ENCODE peak calls at places on chromosomes 11 and 22, in nine cellular contexts. P is suprapubic skin; Y is A549; G is stomach; A is WERI-Rb-1; B is gastrocnemius medialis; F is CD8-positive, alpha-beta T cell; S is right atrium auricular region; I is psoas muscle. X is an unnamed sample.

GRCh38 chr11:2444301-2445106 is at the start of the genes KCNQ1 and TRPM5:
- DNase-seq in P (no peak), F (peak; percentile 62), G (peak; percentile 88), Y (peak; percentile 28), A (peak; percentile 53), I (peak; percentile 61), S (no peak), B (no peak), X (peak; percentile 75)

GRCh38 chr11:34948721-34949120 is 32.3 kb downstream of the PDHX start:
- DNase-seq in I (no peak), F (no peak), S (no peak), P (no peak), B (no peak), A (no peak), Y (no peak), G (no peak), X (no peak)

GRCh38 chr11:77029829-77030228 is 4.4 kb upstream of the B3GNT6 start:
- DNase-seq in F (no peak), P (no peak), B (no peak), S (no peak), Y (no peak), I (no peak), A (no peak), G (peak; percentile 53), X (no peak)

GRCh38 chr11:2825261-2825885 is 60.2 kb downstream of the CDKN1C start:
- DNase-seq in Y (no peak), I (peak; percentile 93), S (peak; percentile 91), B (peak; percentile 42), A (no peak), G (peak; percentile 56), P (peak; percentile 94), F (no peak), X (no peak)

GRCh38 chr11:130783322-130783721 is 133.0 kb downstream of the SNX19 start:
- DNase-seq in F (no peak), G (no peak), Y (no peak), A (no peak), I (no peak), B (no peak), P (no peak), S (no peak), X (no peak)

GRCh38 chr11:74248469-74248868 is 63.0 kb downstream of the P4HA3 start:
- DNase-seq in S (no peak), G (no peak), I (no peak), F (no peak), A (no peak), Y (no peak), B (no peak), P (no peak), X (no peak)

GRCh38 chr11:60195923-60196368 is 13.1 kb upstream of the MS4A6A start:
- DNase-seq in Y (no peak), A (no peak), I (no peak), F (no peak), S (no peak), P (no peak), B (no peak), G (no peak), X (no peak)

GRCh38 chr11:71505001-71505400 is 22.1 kb upstream of the KRTAP5-7 start:
- DNase-seq in Y (no peak), A (no peak), G (no peak), S (no peak), P (no peak), F (no peak), B (no peak), I (no peak), X (no peak)

GRCh38 chr11:44977493-44977984 is 26.9 kb upstream of the TP53I11 start:
- DNase-seq in P (no peak), B (no peak), F (no peak), S (no peak), Y (peak; percentile 36), A (peak; percentile 75), I (no peak), G (peak; percentile 55), X (no peak)

GRCh38 chr11:121119444-121119843 is 18.4 kb downstream of the TECTA start:
- DNase-seq in I (no peak), A (peak; percentile 19), S (no peak), B (no peak), F (no peak), P (no peak), G (no peak), Y (no peak), X (no peak)

GRCh38 chr11:133619973-133620372 is 87.7 kb upstream of the OPCML start:
- DNase-seq in B (no peak), S (no peak), I (no peak), G (no peak), P (no peak), Y (no peak), A (peak; percentile 40), F (no peak), X (no peak)

GRCh38 chr11:75267171-75267970 is 26.8 kb downstream of the TPBGL start:
- DNase-seq in Y (no peak), F (no peak), S (no peak), P (no peak), I (peak; percentile 47), B (no peak), A (no peak), G (no peak), X (no peak)

GRCh38 chr22:49815641-49816071 is 12.0 kb downstream of the BRD1 start:
- DNase-seq in F (no peak), I (peak; percentile 51), B (no peak), P (no peak), Y (no peak), S (no peak), G (peak; percentile 58), A (no peak), X (no peak)

GRCh38 chr22:33821290-33821689 is 99.0 kb downstream of the LARGE1 start:
- DNase-seq in F (no peak), B (no peak), P (no peak), Y (no peak), I (no peak), A (no peak), G (no peak), S (no peak), X (no peak)

GRCh38 chr11:35272391-35272821 is 133.4 kb downstream of the CD44 start:
- DNase-seq in S (no peak), G (no peak), F (peak; percentile 12), B (no peak), I (no peak), A (no peak), Y (no peak), P (no peak), X (peak; percentile 37)

GRCh38 chr11:107651672-107652071 is 60.2 kb downstream of the SLN start:
- DNase-seq in P (no peak), S (no peak), G (no peak), A (no peak), B (no peak), F (no peak), Y (peak; percentile 1), I (no peak), X (no peak)

GRCh38 chr22:18079706-18080230 is 2.0 kb downstream of the PEX26 start:
- DNase-seq in A (no peak), B (no peak), P (no peak), F (no peak), I (no peak), Y (no peak), G (no peak), S (no peak), X (no peak)
- TF ChIP-seq CTCF in A (no peak), B (no peak), P (no peak), F (no peak), I (no peak), Y (no peak), G (no peak), S (no peak), X (no peak)

GRCh38 chr11:96019271-96019670 is 95.4 kb upstream of the MTMR2 start:
- DNase-seq in B (no peak), G (no peak), F (no peak), A (no peak), Y (no peak), P (no peak), I (no peak), S (no peak), X (no peak)

GRCh38 chr11:96015911-96016565 is 92.1 kb upstream of the MTMR2 start:
- DNase-seq in F (no peak), G (no peak), P (no peak), B (no peak), I (no peak), A (peak; percentile 52), Y (no peak), S (no peak), X (peak; percentile 19)

GRCh38 chr11:96017872-96018271 is 94.0 kb upstream of the MTMR2 start:
- DNase-seq in Y (no peak), I (no peak), P (no peak), F (no peak), A (no peak), S (no peak), G (no peak), B (no peak), X (no peak)

GRCh38 chr11:96014234-96014633 is 90.3 kb upstream of the MTMR2 start:
- DNase-seq in Y (peak; percentile 14), G (no peak), F (no peak), B (no peak), A (no peak), S (no peak), P (no peak), I (no peak), X (no peak)

GRCh38 chr11:96016978-96017502 is 93.1 kb upstream of the MTMR2 start:
- DNase-seq in B (no peak), F (no peak), A (no peak), S (no peak), I (no peak), P (no peak), Y (no peak), G (no peak), X (no peak)
- H3K9me3 ChIP-seq in B (no peaks in the 10 kb centered on the region), F (no peaks in the 10 kb centered on the region), A (no peaks in the 10 kb centered on the region), S (no peaks in the 10 kb centered on the region), I (no peaks in the 10 kb centered on the region), P (no peaks in the 10 kb centered on the region), Y (no peaks in the 10 kb centered on the region), G (no peaks in the 10 kb centered on the region), X (no peaks in the 10 kb centered on the region)

DNA sequence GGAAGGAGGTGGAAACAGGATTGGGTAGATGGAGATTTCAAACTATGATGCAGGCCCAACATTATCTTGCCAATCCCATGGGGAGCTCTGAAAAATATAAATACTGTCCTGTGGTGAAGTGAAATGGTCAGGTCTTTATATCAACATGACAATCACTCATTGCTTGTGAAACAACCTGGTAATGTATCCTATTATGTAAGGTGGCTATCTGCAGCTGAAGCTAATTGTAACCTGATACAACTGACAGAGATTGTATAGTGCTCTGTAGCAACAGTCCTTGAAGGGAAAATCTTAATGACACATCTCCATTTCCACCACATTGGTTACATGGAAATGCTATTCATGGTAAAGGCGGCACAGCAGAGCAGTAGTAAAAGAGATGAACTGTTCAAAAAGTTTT is 20.7 kb upstream of the CHORDC1 start:
- DNase-seq in S (no peak), I (no peak), G (no peak), F (no peak), A (no peak), Y (no peak), P (no peak), B (no peak), X (no peak)
- H3K27ac ChIP-seq in S (no peak overlapping the region), I (no peak overlapping the region), G (no peak overlapping the region), F (no peak overlapping the region), A (no peak overlapping the region), Y (no peak overlapping the region), P (no peak overlapping the region), B (no peak overlapping the region), X (no peak overlapping the region)

DNA sequence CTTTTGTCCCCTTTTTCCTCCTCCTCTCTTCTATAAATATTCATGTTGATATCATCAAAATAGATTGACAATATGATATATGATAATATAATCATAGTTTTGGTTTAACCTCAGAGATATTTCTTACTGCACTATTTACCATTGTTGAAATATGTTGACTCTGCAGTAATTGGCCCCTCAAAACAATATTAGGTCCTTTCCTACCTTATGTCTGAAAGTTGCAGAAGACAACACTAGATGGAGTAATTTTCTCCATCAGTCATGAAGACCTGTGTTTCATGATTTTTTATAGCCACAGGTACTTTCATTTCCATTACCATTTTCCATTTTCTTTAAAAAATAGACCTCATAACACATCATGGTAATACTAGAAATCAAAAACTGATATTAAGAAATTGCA is 284.4 kb downstream of the LUZP2 start:
- DNase-seq in B (no peak), S (no peak), I (no peak), A (no peak), Y (no peak), P (no peak), G (no peak), F (no peak), X (no peak)
- TF ChIP-seq CTCF in B (no peak), S (no peak), I (no peak), A (no peak), Y (no peak), P (no peak), G (no peak), F (no peak), X (no peak)